ENCODE peak calls at places on chromosomes 16 and 17, in eight cellular contexts. L, R, M, H, P, Z, N and V are unnamed samples. For H3K4me1, the result is how much of the 10 kb centered on the place peaks cover.

GRCh38 chr16:1530883-1531637 is 2.4 kb upstream of the TMEM204 start:
- DNase-seq in P (no peak), R (peak), H (peak), L (no peak), Z (no peak), N (no peak), M (no peak), V (no peak)

GRCh38 chr16:30901201-30902069 is 5.0 kb downstream of the CTF1 start:
- DNase-seq in N (no peak), H (no peak), Z (no peak), P (no peak), R (peak), L (no peak), M (no peak), V (no peak)

GRCh38 chr17:46031920-46032319 is 32.9 kb downstream of the STH start:
- DNase-seq in H (no peak), N (no peak), P (no peak), R (no peak), L (no peak), M (no peak), Z (peak), V (no peak)

GRCh38 chr16:12976936-12977335 is 75.5 kb downstream of the SHISA9 start:
- DNase-seq in N (no peak), R (no peak), M (no peak), P (no peak), L (no peak), Z (no peak), H (no peak), V (no peak)

GRCh38 chr16:52573365-52574104 is 26.6 kb upstream of the TOX3 start:
- DNase-seq in R (no peak), L (peak), M (no peak), N (peak), Z (no peak), H (no peak), P (no peak), V (no peak)

GRCh38 chr17:64355536-64356303 is 34.9 kb downstream of the PECAM1 start:
- DNase-seq in Z (no peak), H (no peak), M (no peak), P (no peak), L (no peak), R (peak), N (no peak), V (no peak)

GRCh38 chr17:50365165-50365564 is 7.8 kb downstream of the MRPL27 start:
- DNase-seq in M (no peak), Z (no peak), L (no peak), H (no peak), P (no peak), R (no peak), N (no peak), V (no peak)

GRCh38 chr17:63984651-63985386 is 12.1 kb upstream of the SCN4A start:
- DNase-seq in P (peak), H (peak), Z (peak), L (no peak), M (peak), R (peak), N (peak), V (no peak)

GRCh38 chr17:39244016-39244599 is 18.4 kb upstream of the STAC2 start:
- DNase-seq in H (no peak), R (no peak), Z (no peak), M (no peak), L (no peak), N (no peak), P (no peak), V (no peak)

GRCh38 chr17:74472890-74473289 is 6.5 kb downstream of the CD300A start:
- DNase-seq in N (no peak), H (no peak), Z (no peak), M (no peak), P (no peak), L (no peak), R (no peak), V (no peak)

GRCh38 chr17:11330871-11331270 is 89.9 kb downstream of the SHISA6 start:
- DNase-seq in H (no peak), N (no peak), L (no peak), R (peak), M (no peak), P (no peak), Z (no peak), V (no peak)

GRCh38 chr16:69150146-69150865 is 17.9 kb downstream of the UTP4 start:
- DNase-seq in R (peak), L (peak), Z (peak), H (no peak), N (peak), P (no peak), M (no peak), V (peak)

GRCh38 chr17:7260601-7261376 is 1.5 kb downstream of the CLDN7 start:
- DNase-seq in Z (peak), M (no peak), H (peak), L (no peak), R (peak), P (peak), N (peak), V (no peak)

GRCh38 chr17:21841839-21842238 is 149.5 kb downstream of the KCNJ18 start:
- DNase-seq in H (peak), L (no peak), R (no peak), M (no peak), N (no peak), Z (no peak), P (no peak), V (no peak)

GRCh38 chr17:21843318-21843865 is 151.1 kb downstream of the KCNJ18 start:
- DNase-seq in R (no peak), N (no peak), L (no peak), H (peak), P (no peak), Z (no peak), M (no peak), V (no peak)

GRCh38 chr17:21843951-21844590 is 151.7 kb downstream of the KCNJ18 start:
- DNase-seq in N (no peak), Z (no peak), P (no peak), M (no peak), L (no peak), R (no peak), H (peak), V (no peak)

GRCh38 chr17:21842332-21843317 is 150.3 kb downstream of the KCNJ18 start:
- DNase-seq in L (no peak), P (peak), Z (no peak), M (no peak), H (peak), N (no peak), R (no peak), V (no peak)
- H3K4me3 ChIP-seq in L (peak), P (no peak), Z (no peak), M (no peak), H (no peak), N (no peak), R (no peak), V (no peak)

DNA sequence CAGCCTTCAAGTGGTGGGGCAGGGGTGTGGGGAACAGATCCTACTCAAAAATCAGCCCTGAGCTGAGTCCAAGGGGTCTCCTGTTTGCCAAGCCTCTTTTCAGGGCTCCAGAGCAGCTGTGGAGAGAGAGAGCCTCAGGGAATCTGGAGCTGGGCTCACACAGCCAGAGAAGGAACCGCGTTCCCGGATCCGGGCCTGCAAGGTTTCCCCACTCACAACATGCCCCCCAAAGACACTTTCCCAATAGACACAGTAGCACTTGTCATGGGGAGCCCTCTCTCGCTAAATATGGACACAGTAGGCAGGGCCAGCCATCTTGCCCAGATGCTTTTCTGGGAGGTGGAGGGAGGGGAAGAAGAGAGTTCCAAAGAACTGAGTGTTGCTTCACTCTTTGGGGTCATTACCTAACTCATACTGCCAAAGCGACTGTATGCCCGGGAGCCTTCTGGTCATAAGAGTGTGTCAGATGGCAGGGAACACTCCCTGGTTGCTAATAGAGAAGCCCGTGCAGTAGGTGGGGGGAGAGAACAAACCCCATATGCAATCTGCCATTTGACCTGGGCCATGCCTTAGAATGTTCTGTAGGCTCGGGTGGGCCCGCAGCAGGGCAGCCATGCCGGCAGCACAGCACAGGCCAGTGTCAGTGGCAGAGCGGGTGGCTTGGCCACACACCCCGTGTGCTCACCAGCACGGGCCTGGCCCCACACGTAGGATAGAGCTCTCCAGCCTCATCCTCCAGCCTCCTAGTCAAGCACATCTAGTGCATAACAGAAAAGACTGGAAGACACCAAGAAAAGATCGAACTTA is 120.6 kb downstream of the SOCS1 start:
- DNase-seq in P (no peak), R (peak), H (no peak), M (no peak), Z (peak), L (no peak), N (no peak), V (no peak)
- H3K4me1 ChIP-seq in P (under half), R (half or more), H (under half), M (under half), Z (half or more), L (under half), N (half or more), V (under half)

GRCh38 chr17:49209061-49209571 is 1.3 kb downstream of the GNGT2 start:
- DNase-seq in H (no peak), N (no peak), M (no peak), Z (peak), P (no peak), L (no peak), R (no peak), V (no peak)

GRCh38 chr17:49213399-49213798 is 2.9 kb downstream of the ABI3 start:
- DNase-seq in Z (no peak), P (no peak), M (no peak), L (no peak), H (no peak), N (no peak), R (no peak), V (no peak)

GRCh38 chr17:49214665-49215360 is 4.3 kb downstream of the ABI3 start:
- DNase-seq in L (no peak), N (peak), H (no peak), Z (no peak), R (no peak), M (no peak), P (no peak), V (no peak)

GRCh38 chr17:49213803-49214202 is 3.3 kb downstream of the ABI3 start:
- DNase-seq in L (no peak), H (no peak), Z (no peak), M (no peak), R (no peak), N (no peak), P (no peak), V (no peak)

DNA sequence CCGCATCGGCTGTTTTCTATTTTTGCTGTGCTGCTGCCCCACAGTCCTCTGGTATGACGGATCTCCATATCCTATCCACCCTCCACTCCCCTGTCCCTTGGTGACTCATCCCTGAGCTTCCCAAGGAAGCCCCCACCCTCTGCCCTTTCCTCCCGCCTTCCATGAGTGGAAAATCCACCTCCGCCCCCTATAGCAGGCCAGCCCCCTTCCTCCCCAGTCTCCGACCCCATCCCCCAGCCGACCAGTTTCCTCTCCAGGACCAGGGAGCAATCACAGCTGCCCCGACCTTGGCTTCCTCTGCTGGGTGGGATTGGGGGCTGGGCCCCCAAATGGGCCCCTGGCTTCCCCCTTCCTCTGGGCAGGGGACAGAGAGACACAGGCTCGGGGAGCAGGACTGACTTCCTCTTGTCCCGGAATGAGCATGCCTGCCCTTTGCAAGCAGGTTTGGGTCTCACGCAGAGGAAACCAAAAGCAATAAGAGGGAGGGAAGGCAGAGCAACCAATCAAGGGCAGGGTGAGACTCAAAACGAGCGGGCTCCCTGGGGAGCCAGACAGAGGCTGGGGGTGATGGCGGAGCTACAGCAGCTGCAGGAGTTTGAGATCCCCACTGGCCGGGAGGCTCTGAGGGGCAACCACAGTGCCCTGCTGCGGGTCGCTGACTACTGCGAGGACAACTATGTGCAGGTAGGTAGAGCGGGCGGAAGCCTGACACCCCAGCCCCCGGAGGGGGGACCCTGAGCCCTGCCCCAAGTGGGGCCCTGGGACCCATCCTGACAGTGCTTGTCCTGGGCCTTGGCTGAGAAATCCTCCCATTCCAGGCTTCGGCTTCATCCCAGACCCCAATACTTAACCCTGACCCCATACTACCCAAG is at the start of the genes ABI3 and GNGT2:
- DNase-seq in H (peak), L (no peak), N (peak), Z (no peak), P (peak), M (peak), R (no peak), V (no peak)
- H3K4me3 ChIP-seq in H (peak), L (no peak), N (peak), Z (no peak), P (no peak), M (peak), R (no peak), V (no peak)

DNA sequence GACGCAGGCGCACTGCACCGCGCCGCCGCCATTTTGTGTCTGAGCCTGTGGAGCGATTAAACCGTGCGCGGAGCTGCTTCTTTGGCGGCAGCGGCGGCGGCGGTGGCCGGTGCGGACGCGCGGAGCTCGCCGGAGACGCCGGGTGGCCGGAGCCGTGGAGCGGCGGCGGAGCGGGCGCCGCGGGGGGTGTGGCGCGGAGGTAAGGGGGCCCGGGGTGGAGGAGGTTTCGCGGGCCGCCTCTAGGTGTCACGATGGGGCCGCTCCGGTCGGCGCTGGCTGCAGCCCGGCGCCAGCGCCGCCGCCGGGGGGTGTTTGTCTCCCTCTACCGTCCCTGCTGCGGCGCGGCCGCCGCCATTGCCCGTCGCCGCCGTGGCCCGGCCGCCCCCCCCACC is at the start of gene CTCF:
- DNase-seq in H (peak), L (peak), N (peak), Z (no peak), R (peak), P (peak), M (peak), V (peak)
- H3K4me1 ChIP-seq in H (under half), L (under half), N (under half), Z (under half), R (under half), P (under half), M (under half), V (under half)

GRCh38 chr17:41734949-41735313 is 488 bp upstream of the HAP1 start:
- DNase-seq in M (no peak), N (no peak), P (no peak), L (no peak), R (peak), Z (no peak), H (no peak), V (no peak)
- H3K4me3 ChIP-seq in M (no peak), N (peak), P (no peak), L (peak), R (peak), Z (peak), H (peak), V (peak)

DNA sequence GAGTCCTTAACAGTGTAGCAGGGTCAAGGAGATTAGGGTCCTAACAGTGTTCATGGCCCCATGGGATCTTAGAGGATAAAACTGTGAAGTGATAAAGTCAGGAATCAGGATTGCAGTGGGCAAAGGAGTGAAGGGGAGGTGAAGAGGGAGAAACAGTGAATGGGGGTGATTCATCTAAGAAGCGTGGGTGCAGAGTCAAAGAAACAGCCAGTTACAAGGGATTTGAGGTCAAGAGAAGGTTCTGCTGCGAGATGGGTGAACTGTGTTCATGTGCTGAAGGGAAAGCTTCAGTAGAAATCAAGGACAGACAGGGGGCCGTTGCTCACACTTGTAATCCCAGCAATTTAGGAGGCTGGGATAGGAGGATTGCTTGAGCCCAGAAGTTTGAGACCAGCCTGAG is 5.9 kb downstream of the GTF3C1 start:
- DNase-seq in H (no peak), Z (no peak), M (no peak), R (peak), P (no peak), L (no peak), N (no peak), V (no peak)
- H3K4me1 ChIP-seq in H (under half), Z (under half), M (under half), R (under half), P (under half), L (under half), N (under half), V (under half)

DNA sequence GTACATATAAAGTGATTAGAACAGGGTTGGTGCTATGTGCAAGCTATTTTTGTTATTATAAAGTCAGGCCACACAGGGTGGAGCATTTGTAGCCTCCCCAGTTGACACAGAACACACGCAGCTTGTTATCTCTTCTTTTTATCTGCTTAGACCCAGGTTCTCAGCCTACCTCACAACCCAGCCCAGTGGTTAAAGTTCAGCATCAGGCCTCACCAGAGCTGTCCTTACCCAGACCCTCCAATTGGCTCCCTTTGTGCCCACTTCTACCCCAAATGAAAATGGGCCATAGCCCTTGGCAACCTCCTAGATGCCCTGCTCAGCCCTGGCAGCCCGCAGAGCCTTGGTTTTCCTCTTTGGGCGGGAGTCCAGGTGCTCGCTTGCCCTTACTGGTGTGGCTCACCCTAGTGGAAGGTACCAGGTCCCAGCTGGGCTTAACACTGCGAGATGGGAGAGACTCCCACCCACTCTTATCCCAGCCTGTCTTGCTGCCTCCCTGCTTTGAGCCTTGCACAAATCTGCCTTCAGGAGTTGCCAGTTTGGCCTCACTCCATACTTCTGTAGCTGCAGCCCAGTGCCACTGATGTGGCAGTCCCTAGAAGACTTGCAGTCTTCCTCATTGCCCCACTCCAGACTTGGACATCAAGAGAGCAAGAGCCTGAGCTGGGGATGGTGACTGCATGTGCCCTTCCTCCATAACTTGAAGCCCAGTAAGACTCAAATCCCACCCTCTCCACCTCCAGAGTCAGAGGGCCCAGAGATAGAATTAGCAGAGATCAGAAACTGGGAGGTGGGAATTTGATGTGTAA is 1.2 kb upstream of the PIGS start:
- DNase-seq in R (no peak), L (no peak), Z (no peak), H (no peak), P (peak), M (no peak), N (no peak), V (no peak)
- H3K4me3 ChIP-seq in R (peak), L (peak), Z (peak), H (peak), P (no peak), M (peak), N (peak), V (peak)